ENCODE peak calls at places on chromosome 9, in four cellular contexts. One of them, this sample, is unnamed. For H3K4me1, the result is how much of the 10 kb centered on the place peaks cover.

GRCh38 chr9:101307041-101307440 is 77.8 kb downstream of the BAAT start:
- DNase-seq in endodermal cell: no peak
- DNase-seq in A549: no peak
- DNase-seq in naive thymus-derived CD4-positive, alpha-beta T cell: no peak
- DNase-seq in this sample: peak

GRCh38 chr9:123329329-123329955 is 26.6 kb upstream of the CRB2 start:
- DNase-seq in endodermal cell: no peak
- DNase-seq in A549: no peak
- DNase-seq in naive thymus-derived CD4-positive, alpha-beta T cell: no peak
- DNase-seq in this sample: peak

GRCh38 chr9:37760416-37761165 is 7.0 kb downstream of the TRMT10B start:
- DNase-seq in endodermal cell: no peak
- DNase-seq in A549: no peak
- DNase-seq in naive thymus-derived CD4-positive, alpha-beta T cell: no peak
- DNase-seq in this sample: no peak

GRCh38 chr9:75636427-75637045 is 253.9 kb upstream of the PCSK5 start:
- DNase-seq in endodermal cell: no peak
- DNase-seq in A549: no peak
- DNase-seq in naive thymus-derived CD4-positive, alpha-beta T cell: no peak
- DNase-seq in this sample: no peak

GRCh38 chr9:114216081-114216480 is 60.7 kb downstream of the COL27A1 start:
- DNase-seq in endodermal cell: no peak
- DNase-seq in A549: no peak
- DNase-seq in naive thymus-derived CD4-positive, alpha-beta T cell: no peak
- DNase-seq in this sample: peak

GRCh38 chr9:137449931-137450537 is 8.9 kb upstream of the ENTPD8 start:
- DNase-seq in endodermal cell: no peak
- DNase-seq in A549: no peak
- DNase-seq in naive thymus-derived CD4-positive, alpha-beta T cell: no peak
- DNase-seq in this sample: no peak

GRCh38 chr9:132560604-132561304 is 21.7 kb upstream of the BARHL1 start:
- DNase-seq in endodermal cell: no peak
- DNase-seq in A549: no peak
- DNase-seq in naive thymus-derived CD4-positive, alpha-beta T cell: no peak
- DNase-seq in this sample: no peak

GRCh38 chr9:85713897-85714296 is 27.9 kb downstream of the AGTPBP1 start:
- DNase-seq in endodermal cell: no peak
- DNase-seq in A549: no peak
- DNase-seq in naive thymus-derived CD4-positive, alpha-beta T cell: no peak
- DNase-seq in this sample: no peak

GRCh38 chr9:105881654-105882349 is 187.5 kb downstream of the TMEM38B start:
- DNase-seq in endodermal cell: peak
- DNase-seq in A549: peak
- DNase-seq in naive thymus-derived CD4-positive, alpha-beta T cell: peak
- DNase-seq in this sample: peak

GRCh38 chr9:36913393-36914211 is 120.5 kb downstream of the PAX5 start:
- DNase-seq in endodermal cell: peak
- DNase-seq in A549: no peak
- DNase-seq in naive thymus-derived CD4-positive, alpha-beta T cell: no peak
- DNase-seq in this sample: no peak

GRCh38 chr9:124559871-124560270 is 52.7 kb upstream of the NR5A1 start:
- DNase-seq in endodermal cell: no peak
- DNase-seq in A549: no peak
- DNase-seq in naive thymus-derived CD4-positive, alpha-beta T cell: no peak
- DNase-seq in this sample: peak

GRCh38 chr9:35560625-35561337 is 44.3 kb upstream of the TESK1 start:
- DNase-seq in endodermal cell: no peak
- DNase-seq in A549: no peak
- DNase-seq in naive thymus-derived CD4-positive, alpha-beta T cell: no peak
- DNase-seq in this sample: no peak

GRCh38 chr9:21580636-21581353 is 98.7 kb upstream of the IFNE start:
- DNase-seq in endodermal cell: no peak
- DNase-seq in A549: no peak
- DNase-seq in naive thymus-derived CD4-positive, alpha-beta T cell: no peak
- DNase-seq in this sample: peak

GRCh38 chr9:38435526-38435925 is 11.3 kb upstream of the IGFBPL1 start:
- DNase-seq in endodermal cell: no peak
- DNase-seq in A549: no peak
- DNase-seq in naive thymus-derived CD4-positive, alpha-beta T cell: no peak
- DNase-seq in this sample: no peak

GRCh38 chr9:104858846-104859245 is 69.1 kb downstream of the ABCA1 start:
- DNase-seq in endodermal cell: no peak
- DNase-seq in A549: no peak
- DNase-seq in naive thymus-derived CD4-positive, alpha-beta T cell: no peak
- DNase-seq in this sample: no peak

GRCh38 chr9:84436386-84437114 is 96.0 kb upstream of the SLC28A3 start:
- DNase-seq in endodermal cell: no peak
- DNase-seq in A549: no peak
- DNase-seq in naive thymus-derived CD4-positive, alpha-beta T cell: no peak
- DNase-seq in this sample: no peak

GRCh38 chr9:1879501-1879900 is 135.6 kb upstream of the SMARCA2 start:
- DNase-seq in endodermal cell: no peak
- DNase-seq in A549: no peak
- DNase-seq in naive thymus-derived CD4-positive, alpha-beta T cell: no peak
- DNase-seq in this sample: no peak

GRCh38 chr9:6628714-6629113 is 16.8 kb downstream of the GLDC start:
- DNase-seq in endodermal cell: no peak
- DNase-seq in A549: no peak
- DNase-seq in naive thymus-derived CD4-positive, alpha-beta T cell: no peak
- DNase-seq in this sample: no peak

GRCh38 chr9:6634441-6634840 is 11.1 kb downstream of the GLDC start:
- DNase-seq in endodermal cell: no peak
- DNase-seq in A549: no peak
- DNase-seq in naive thymus-derived CD4-positive, alpha-beta T cell: no peak
- DNase-seq in this sample: no peak

GRCh38 chr9:6632516-6633328 is 12.8 kb downstream of the GLDC start:
- DNase-seq in endodermal cell: peak
- DNase-seq in A549: no peak
- DNase-seq in naive thymus-derived CD4-positive, alpha-beta T cell: no peak
- DNase-seq in this sample: no peak

GRCh38 chr9:6631207-6631512 is 14.4 kb downstream of the GLDC start:
- DNase-seq in endodermal cell: no peak
- DNase-seq in A549: no peak
- DNase-seq in naive thymus-derived CD4-positive, alpha-beta T cell: no peak
- DNase-seq in this sample: no peak

GRCh38 chr9:6630502-6631206 is 14.9 kb downstream of the GLDC start:
- DNase-seq in endodermal cell: peak
- DNase-seq in A549: no peak
- DNase-seq in naive thymus-derived CD4-positive, alpha-beta T cell: no peak
- DNase-seq in this sample: no peak
- H3K4me3 ChIP-seq in endodermal cell: no peak
- H3K4me3 ChIP-seq in A549: no peak
- H3K4me3 ChIP-seq in naive thymus-derived CD4-positive, alpha-beta T cell: no peak
- H3K4me3 ChIP-seq in this sample: no peak

GRCh38 chr9:131483319-131484050 is 19.2 kb upstream of the POMT1 start:
- DNase-seq in endodermal cell: no peak
- DNase-seq in A549: no peak
- DNase-seq in naive thymus-derived CD4-positive, alpha-beta T cell: no peak
- DNase-seq in this sample: peak
- H3K27ac ChIP-seq in endodermal cell: no peak
- H3K27ac ChIP-seq in A549: no peak
- H3K27ac ChIP-seq in naive thymus-derived CD4-positive, alpha-beta T cell: no peak
- H3K27ac ChIP-seq in this sample: peak

GRCh38 chr9:133587051-133587450 is 22.1 kb downstream of the FAM163B start:
- DNase-seq in endodermal cell: no peak
- DNase-seq in A549: no peak
- DNase-seq in naive thymus-derived CD4-positive, alpha-beta T cell: no peak
- DNase-seq in this sample: no peak
- H3K4me1 ChIP-seq in endodermal cell: under half
- H3K4me1 ChIP-seq in A549: under half
- H3K4me1 ChIP-seq in naive thymus-derived CD4-positive, alpha-beta T cell: under half
- H3K4me1 ChIP-seq in this sample: under half

DNA sequence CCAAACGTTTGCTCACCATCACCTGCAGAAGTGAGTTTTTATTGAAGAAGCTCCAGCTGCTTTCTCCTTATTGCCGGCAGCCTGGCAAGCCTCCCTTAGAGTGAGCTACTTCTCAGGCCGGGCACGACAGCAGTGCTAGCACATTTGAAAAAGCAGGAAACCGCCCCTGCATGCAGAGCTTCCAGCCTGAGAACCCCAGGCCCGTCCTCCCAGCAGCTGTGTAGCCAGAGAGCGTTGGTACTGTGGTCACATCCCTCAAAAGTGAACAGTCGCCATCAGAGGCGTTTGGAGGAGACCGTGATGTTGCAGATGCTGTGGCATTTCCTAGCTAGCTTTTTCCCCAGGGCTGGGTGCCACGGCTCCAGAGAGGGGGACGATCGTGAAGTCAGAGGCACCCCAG is 23.5 kb downstream of the SLC25A25 start:
- DNase-seq in endodermal cell: no peak
- DNase-seq in A549: no peak
- DNase-seq in naive thymus-derived CD4-positive, alpha-beta T cell: no peak
- DNase-seq in this sample: no peak
- H3K4me3 ChIP-seq in endodermal cell: no peak
- H3K4me3 ChIP-seq in A549: no peak
- H3K4me3 ChIP-seq in naive thymus-derived CD4-positive, alpha-beta T cell: peak
- H3K4me3 ChIP-seq in this sample: no peak

DNA sequence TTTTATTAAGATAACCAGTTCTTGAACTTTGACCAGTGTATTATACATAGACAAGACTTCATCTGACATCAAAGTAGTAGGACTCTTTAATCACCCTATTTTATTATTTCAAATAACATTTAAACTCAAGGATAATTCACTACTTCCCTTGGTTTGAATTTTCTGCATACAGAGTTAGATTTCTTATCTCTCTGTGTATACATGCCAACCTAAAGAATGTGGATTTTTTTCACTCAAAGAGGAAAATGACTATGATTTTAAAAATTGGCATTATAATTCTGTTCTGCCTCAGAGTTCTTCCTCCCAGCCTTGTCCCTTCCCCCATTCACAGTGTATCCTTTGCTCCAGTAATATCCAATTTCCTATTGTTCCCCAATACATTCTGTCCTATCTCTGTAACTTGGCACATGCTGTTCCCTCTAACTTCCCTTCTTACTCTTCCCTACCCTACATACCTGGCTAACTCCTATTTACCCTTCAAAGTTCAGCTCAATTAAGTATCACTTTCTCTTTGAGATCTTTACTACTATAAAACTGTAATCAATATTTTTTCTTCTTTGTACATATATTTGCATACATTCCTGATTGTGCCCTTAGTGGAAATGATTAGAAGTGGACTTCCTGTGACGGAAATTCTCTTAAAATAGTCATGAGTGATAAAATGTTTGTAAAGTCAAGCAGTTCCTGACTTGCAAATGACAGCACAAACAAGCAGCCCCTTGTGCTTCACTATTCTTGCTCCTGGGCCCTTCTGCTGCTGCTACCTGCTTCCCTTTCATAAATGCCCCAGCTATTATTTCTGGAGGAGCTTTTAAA is 38.1 kb upstream of the DENND4C start:
- DNase-seq in endodermal cell: no peak
- DNase-seq in A549: no peak
- DNase-seq in naive thymus-derived CD4-positive, alpha-beta T cell: no peak
- DNase-seq in this sample: no peak
- H3K27ac ChIP-seq in endodermal cell: no peak
- H3K27ac ChIP-seq in A549: peak
- H3K27ac ChIP-seq in naive thymus-derived CD4-positive, alpha-beta T cell: no peak
- H3K27ac ChIP-seq in this sample: no peak

GRCh38 chr9:121289554-121290370 is 21.8 kb downstream of the GSN start:
- DNase-seq in endodermal cell: no peak
- DNase-seq in A549: no peak
- DNase-seq in naive thymus-derived CD4-positive, alpha-beta T cell: no peak
- DNase-seq in this sample: no peak
- H3K4me1 ChIP-seq in endodermal cell: under half
- H3K4me1 ChIP-seq in A549: under half
- H3K4me1 ChIP-seq in naive thymus-derived CD4-positive, alpha-beta T cell: under half
- H3K4me1 ChIP-seq in this sample: under half

This sample was measured in prostate gland.